ENCODE peak calls at places on chromosomes 7 and 10, in six cellular contexts. K, L, V, C, Z and D are unnamed samples.

GRCh38 chr7:4837814-4838625 is 23.8 kb downstream of the PAPOLB start:
- DNase-seq in V (no peak), L (no peak), C (no peak), K (no peak), Z (no peak), D (no peak)

GRCh38 chr7:561631-562393 is 42.2 kb upstream of the PDGFA start:
- DNase-seq in Z (no peak), K (no peak), C (no peak), V (peak; percentile 90), L (no peak), D (no peak)

GRCh38 chr10:103916901-103917300 is 1.1 kb downstream of the STN1 start:
- DNase-seq in L (no peak), C (no peak), K (no peak), Z (no peak), V (no peak), D (no peak)

GRCh38 chr10:22453320-22453719 is 108.0 kb downstream of the SPAG6 start:
- DNase-seq in V (no peak), L (no peak), K (no peak), Z (no peak), C (no peak), D (no peak)

GRCh38 chr10:16987129-16987670 is 142.4 kb downstream of the CUBN start:
- DNase-seq in C (no peak), L (no peak), K (no peak), Z (peak; percentile 94), V (no peak), D (no peak)

GRCh38 chr10:73136627-73137026 is 26.4 kb downstream of the NUDT13 start:
- DNase-seq in L (no peak), C (no peak), Z (no peak), V (no peak), K (no peak), D (no peak)

GRCh38 chr7:118182618-118183253 is 1.2 kb upstream of the LSM8 start:
- DNase-seq in L (no peak), K (no peak), Z (no peak), C (no peak), V (no peak), D (no peak)

GRCh38 chr10:79995979-79996629 is 47.2 kb upstream of the SFTPD start:
- DNase-seq in L (no peak), K (no peak), C (no peak), V (no peak), Z (no peak), D (no peak)

GRCh38 chr7:156026076-156027002 is 214.1 kb upstream of the SHH start:
- DNase-seq in C (no peak), Z (no peak), V (peak; percentile 28), K (no peak), L (no peak), D (no peak)

GRCh38 chr7:24361001-24361400 is 77.0 kb downstream of the NPY start:
- DNase-seq in L (no peak), C (no peak), V (no peak), K (no peak), Z (no peak), D (no peak)

GRCh38 chr10:88525371-88526079 is 57.6 kb downstream of the RNLS start:
- DNase-seq in C (no peak), Z (peak; percentile 73), L (no peak), K (no peak), V (peak; percentile 58), D (no peak)

GRCh38 chr7:31716355-31716754 is 29.3 kb downstream of the PPP1R17 start:
- DNase-seq in V (no peak), Z (no peak), C (no peak), K (no peak), L (no peak), D (no peak)

GRCh38 chr7:95104739-95105138 is 197.3 kb downstream of the PPP1R9A start:
- DNase-seq in Z (peak; percentile 19), K (no peak), L (no peak), C (no peak), V (peak; percentile 65), D (no peak)

GRCh38 chr7:30313348-30313747 is 29.0 kb downstream of the ZNRF2 start:
- DNase-seq in C (no peak), K (no peak), V (no peak), Z (no peak), L (no peak), D (no peak)

GRCh38 chr10:21363753-21364104 is 161.8 kb downstream of the SKIDA1 start:
- DNase-seq in Z (no peak), C (no peak), L (no peak), K (no peak), V (no peak), D (no peak)

GRCh38 chr7:732094-732541 is 5.0 kb upstream of the PRKAR1B start:
- DNase-seq in K (no peak), L (no peak), C (no peak), V (peak; percentile 66), Z (peak; percentile 71), D (no peak)

GRCh38 chr7:67937717-67938191 is 941.1 kb downstream of the TYW1 start:
- DNase-seq in V (peak; percentile 68), L (peak; percentile 42), Z (peak; percentile 72), C (peak; percentile 1), K (peak; percentile 96), D (no peak)

GRCh38 chr10:93991596-93992284 is 2.0 kb upstream of the PLCE1 start:
- DNase-seq in L (peak; percentile 54), Z (peak; percentile 80), C (peak; percentile 45), V (peak; percentile 40), K (no peak), D (peak; percentile 39)

DNA sequence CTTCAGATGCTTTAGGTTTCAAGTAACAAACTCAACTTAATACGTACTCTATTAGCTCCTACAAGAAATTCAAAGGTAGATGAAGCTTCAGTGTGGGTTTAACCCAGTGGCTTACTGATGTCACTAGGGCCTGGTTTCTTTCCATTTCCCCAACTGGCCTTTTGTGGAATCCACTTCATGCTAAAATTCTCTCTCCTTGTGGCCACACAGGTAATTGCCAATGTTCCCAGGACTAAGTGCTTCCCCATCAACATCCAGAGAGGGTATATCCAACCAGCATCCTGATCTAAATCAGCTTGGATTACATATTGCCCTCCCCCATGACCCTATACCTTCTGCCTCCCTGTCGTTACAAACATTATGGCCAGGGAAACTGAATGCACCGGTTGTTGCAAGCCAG is 10.7 kb downstream of the FBXL13 start:
- DNase-seq in L (no peak), V (no peak), K (no peak), C (no peak), Z (no peak), D (no peak)
- TF ChIP-seq CTCF in L (no peak), V (no peak), K (no peak), C (no peak), Z (no peak), D (no peak)

GRCh38 chr10:47164126-47164799 is 135.7 kb upstream of the GDF10 start:
- DNase-seq in Z (peak; percentile 86), C (no peak), V (no peak), L (no peak), K (peak; percentile 70), D (no peak)

GRCh38 chr10:47165168-47165710 is 134.8 kb upstream of the GDF10 start:
- DNase-seq in L (no peak), K (no peak), V (no peak), C (no peak), Z (no peak), D (no peak)

GRCh38 chr10:47166405-47166777 is 133.6 kb upstream of the GDF10 start:
- DNase-seq in L (no peak), Z (no peak), K (no peak), C (no peak), V (no peak), D (no peak)

GRCh38 chr10:47164800-47165128 is 135.2 kb upstream of the GDF10 start:
- DNase-seq in V (no peak), C (no peak), Z (no peak), K (no peak), L (no peak), D (no peak)

DNA sequence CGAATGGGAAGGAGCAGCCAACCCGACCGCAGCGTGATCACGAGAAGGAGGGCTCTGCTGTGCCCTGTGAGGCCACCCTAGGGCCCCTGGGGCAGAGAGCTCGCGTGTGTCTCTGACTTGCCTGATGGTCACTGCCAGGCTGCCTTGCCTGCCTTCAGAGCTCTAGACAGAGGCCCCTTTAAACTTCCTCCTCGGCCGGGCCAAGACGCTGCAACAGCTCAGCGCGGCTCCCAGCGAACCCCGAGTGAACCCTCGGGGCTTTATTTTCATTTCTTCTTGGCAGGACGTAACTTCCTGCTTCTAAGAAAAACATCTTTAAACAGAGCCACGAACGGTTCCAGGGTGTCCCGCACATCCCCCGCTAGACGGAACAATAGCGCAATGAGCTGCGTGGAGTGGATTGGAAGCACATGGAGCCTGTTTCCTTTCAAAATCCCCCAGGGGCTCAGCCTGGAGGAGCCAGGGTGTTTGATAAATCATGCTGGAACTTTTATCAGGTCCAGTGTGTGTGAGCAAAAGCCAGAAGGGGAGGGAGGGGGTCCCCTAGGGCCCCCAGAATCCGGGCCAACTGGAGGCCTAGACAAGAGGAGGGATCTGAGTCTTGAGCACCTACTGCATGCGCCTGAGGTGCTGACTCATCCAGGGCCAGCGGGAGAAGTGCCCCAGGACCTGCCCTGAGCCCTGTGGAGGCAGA is 134.1 kb upstream of the GDF10 start:
- DNase-seq in Z (peak; percentile 90), K (no peak), C (no peak), V (peak; percentile 36), L (peak; percentile 54), D (no peak)
- TF ChIP-seq CTCF in Z (no peak), K (no peak), C (no peak), V (no peak), L (no peak), D (no peak)

DNA sequence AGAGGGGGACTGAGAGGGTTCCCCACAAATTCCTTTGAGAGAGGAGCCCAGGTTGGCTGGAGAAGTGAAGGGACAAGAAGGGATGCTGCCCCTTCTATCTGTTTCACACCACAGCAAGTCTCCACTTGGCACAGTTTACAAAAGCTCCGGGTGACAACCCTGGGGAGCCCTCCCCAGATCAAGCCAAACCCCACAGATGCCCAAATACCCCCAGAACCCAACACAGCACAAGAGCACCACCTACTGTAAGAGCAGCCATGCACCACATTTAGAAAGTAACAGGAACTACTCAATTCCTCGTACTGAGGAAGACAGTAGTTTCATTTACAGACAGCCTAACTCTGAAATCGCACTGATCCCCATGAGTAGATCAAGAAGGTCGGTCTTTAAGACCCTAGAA is 67.8 kb upstream of the ATP6V0A4 start:
- DNase-seq in K (no peak), Z (no peak), L (no peak), V (no peak), C (no peak), D (no peak)
- TF ChIP-seq CTCF in K (no peak), Z (peak; percentile 44), L (no peak), V (no peak), C (no peak), D (no peak)

DNA sequence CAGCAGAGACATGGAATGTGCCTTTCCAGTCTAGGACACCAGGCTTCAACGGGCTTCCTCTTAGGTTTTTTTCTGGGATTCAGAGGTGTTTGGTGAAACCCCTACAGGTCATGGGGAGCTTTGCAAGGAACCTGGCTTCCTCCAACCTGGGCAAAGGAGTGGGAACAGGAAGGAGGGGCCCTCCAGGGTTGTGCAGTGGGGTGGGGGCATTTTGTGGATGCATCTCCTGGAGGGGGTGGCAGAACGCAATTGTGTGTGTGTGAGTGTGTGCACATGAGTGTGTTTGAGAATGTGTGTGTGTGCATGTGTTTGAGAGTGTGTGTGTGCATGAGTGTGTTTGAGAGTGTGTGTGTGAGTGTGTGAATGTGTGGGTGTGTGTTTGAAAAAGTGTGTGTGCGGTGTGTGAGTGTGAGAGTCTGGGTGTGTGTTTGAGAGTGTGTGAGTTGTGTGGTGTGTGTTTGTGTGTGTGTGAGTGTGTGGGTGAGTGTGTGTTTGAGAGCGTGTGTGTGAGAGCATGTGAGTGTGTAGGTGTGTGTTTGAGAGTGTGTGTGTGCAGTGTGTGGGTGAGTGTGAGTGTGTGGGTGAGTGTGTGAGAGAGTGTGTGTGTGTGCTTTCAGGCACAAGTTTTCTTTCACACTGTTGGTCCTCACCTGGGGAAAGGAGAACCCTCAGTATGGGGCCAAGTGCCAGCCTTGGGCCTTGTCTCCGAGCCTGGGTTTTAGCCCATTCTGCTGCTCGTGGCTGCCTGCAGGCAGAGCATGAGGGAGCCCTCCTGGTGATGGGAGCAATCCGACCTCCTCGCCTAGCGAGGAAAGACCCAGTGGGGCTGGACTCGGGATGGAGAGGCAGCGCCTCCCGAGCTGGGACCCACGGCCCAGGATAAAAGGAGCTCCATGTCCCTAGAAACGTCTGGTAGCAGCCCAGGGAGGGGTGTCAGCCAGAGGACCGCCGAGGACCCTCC is 35.5 kb downstream of the CDH23 start:
- DNase-seq in L (peak; percentile 20), Z (no peak), C (no peak), K (no peak), V (no peak), D (no peak)
- TF ChIP-seq CTCF in L (no peak), Z (peak; percentile 6), C (peak; percentile 24), K (no peak), V (no peak), D (peak; percentile 28)